ENCODE peak calls at places on chromosomes 6 and 20, in nine cellular contexts. One of them, this sample, is unnamed.

GRCh38 chr20:35271904-35272303 is 6.0 kb downstream of the MMP24OS start:
- DNase-seq in spleen: no peak
- DNase-seq in A549: no peak
- DNase-seq in prostate gland: no peak
- DNase-seq in uterus: no peak
- DNase-seq in sigmoid colon: no peak
- DNase-seq in right lobe of liver: no peak
- DNase-seq in ovary: no peak
- DNase-seq in lower leg skin: no peak
- DNase-seq in this sample: no peak

GRCh38 chr6:113428702-113429101 is 428.4 kb upstream of the MARCKS start:
- DNase-seq in spleen: no peak
- DNase-seq in A549: no peak
- DNase-seq in prostate gland: no peak
- DNase-seq in uterus: no peak
- DNase-seq in sigmoid colon: no peak
- DNase-seq in right lobe of liver: no peak
- DNase-seq in ovary: no peak
- DNase-seq in lower leg skin: no peak
- DNase-seq in this sample: no peak

GRCh38 chr6:106470316-106470715 is 109.8 kb downstream of the CRYBG1 start:
- DNase-seq in spleen: no peak
- DNase-seq in A549: no peak
- DNase-seq in prostate gland: no peak
- DNase-seq in uterus: no peak
- DNase-seq in sigmoid colon: no peak
- DNase-seq in right lobe of liver: no peak
- DNase-seq in ovary: no peak
- DNase-seq in lower leg skin: no peak
- DNase-seq in this sample: no peak

GRCh38 chr6:114042267-114043075 is 71.5 kb upstream of the HDAC2 start:
- DNase-seq in spleen: no peak
- DNase-seq in A549: no peak
- DNase-seq in prostate gland: no peak
- DNase-seq in uterus: no peak
- DNase-seq in sigmoid colon: no peak
- DNase-seq in right lobe of liver: no peak
- DNase-seq in ovary: no peak
- DNase-seq in lower leg skin: no peak
- DNase-seq in this sample: no peak

GRCh38 chr6:43052842-43053544 is 658 bp downstream of the CUL7 start:
- DNase-seq in spleen: no peak
- DNase-seq in A549: peak; percentile 17
- DNase-seq in prostate gland: no peak
- DNase-seq in uterus: peak; percentile 27
- DNase-seq in sigmoid colon: no peak
- DNase-seq in right lobe of liver: no peak
- DNase-seq in ovary: peak; percentile 64
- DNase-seq in lower leg skin: no peak
- DNase-seq in this sample: no peak

GRCh38 chr20:43776691-43777090 is 49.9 kb upstream of the GTSF1L start:
- DNase-seq in spleen: no peak
- DNase-seq in A549: no peak
- DNase-seq in prostate gland: no peak
- DNase-seq in uterus: no peak
- DNase-seq in sigmoid colon: no peak
- DNase-seq in right lobe of liver: no peak
- DNase-seq in ovary: no peak
- DNase-seq in lower leg skin: no peak
- DNase-seq in this sample: no peak

GRCh38 chr20:8414611-8415274 is 282.7 kb downstream of the PLCB1 start:
- DNase-seq in spleen: no peak
- DNase-seq in A549: no peak
- DNase-seq in prostate gland: no peak
- DNase-seq in uterus: no peak
- DNase-seq in sigmoid colon: no peak
- DNase-seq in right lobe of liver: no peak
- DNase-seq in ovary: no peak
- DNase-seq in lower leg skin: no peak
- DNase-seq in this sample: no peak

GRCh38 chr6:109389650-109390274 is 7.5 kb upstream of the CD164 start:
- DNase-seq in spleen: no peak
- DNase-seq in A549: no peak
- DNase-seq in prostate gland: no peak
- DNase-seq in uterus: no peak
- DNase-seq in sigmoid colon: no peak
- DNase-seq in right lobe of liver: no peak
- DNase-seq in ovary: no peak
- DNase-seq in lower leg skin: no peak
- DNase-seq in this sample: no peak

GRCh38 chr20:37702643-37703337 is 9.0 kb downstream of the CTNNBL1 start:
- DNase-seq in spleen: no peak
- DNase-seq in A549: no peak
- DNase-seq in prostate gland: no peak
- DNase-seq in uterus: no peak
- DNase-seq in sigmoid colon: no peak
- DNase-seq in right lobe of liver: no peak
- DNase-seq in ovary: no peak
- DNase-seq in lower leg skin: no peak
- DNase-seq in this sample: no peak

GRCh38 chr6:168049277-168049676 is 29.7 kb downstream of the FRMD1 start:
- DNase-seq in spleen: peak; percentile 67
- DNase-seq in A549: no peak
- DNase-seq in prostate gland: no peak
- DNase-seq in uterus: no peak
- DNase-seq in sigmoid colon: no peak
- DNase-seq in right lobe of liver: peak; percentile 36
- DNase-seq in ovary: peak; percentile 26
- DNase-seq in lower leg skin: no peak
- DNase-seq in this sample: no peak

GRCh38 chr6:169963581-169964297 is 212.3 kb downstream of the ERMARD start:
- DNase-seq in spleen: peak; percentile 66
- DNase-seq in A549: no peak
- DNase-seq in prostate gland: no peak
- DNase-seq in uterus: no peak
- DNase-seq in sigmoid colon: peak; percentile 51
- DNase-seq in right lobe of liver: no peak
- DNase-seq in ovary: no peak
- DNase-seq in lower leg skin: no peak
- DNase-seq in this sample: no peak

GRCh38 chr6:155344341-155345006 is 30.2 kb upstream of the TFB1M start:
- DNase-seq in spleen: no peak
- DNase-seq in A549: no peak
- DNase-seq in prostate gland: no peak
- DNase-seq in uterus: no peak
- DNase-seq in sigmoid colon: no peak
- DNase-seq in right lobe of liver: no peak
- DNase-seq in ovary: no peak
- DNase-seq in lower leg skin: no peak
- DNase-seq in this sample: no peak

GRCh38 chr6:109304284-109305015 is 77.8 kb downstream of the CD164 start:
- DNase-seq in spleen: no peak
- DNase-seq in A549: no peak
- DNase-seq in prostate gland: no peak
- DNase-seq in uterus: no peak
- DNase-seq in sigmoid colon: no peak
- DNase-seq in right lobe of liver: no peak
- DNase-seq in ovary: no peak
- DNase-seq in lower leg skin: no peak
- DNase-seq in this sample: no peak

GRCh38 chr20:46970937-46971630 is 76.4 kb downstream of the EYA2 start:
- DNase-seq in spleen: no peak
- DNase-seq in A549: peak; percentile 94
- DNase-seq in prostate gland: no peak
- DNase-seq in uterus: no peak
- DNase-seq in sigmoid colon: no peak
- DNase-seq in right lobe of liver: no peak
- DNase-seq in ovary: no peak
- DNase-seq in lower leg skin: no peak
- DNase-seq in this sample: no peak

GRCh38 chr20:43186312-43186711 is 3.4 kb downstream of the PTPRT start:
- DNase-seq in spleen: no peak
- DNase-seq in A549: no peak
- DNase-seq in prostate gland: no peak
- DNase-seq in uterus: no peak
- DNase-seq in sigmoid colon: no peak
- DNase-seq in right lobe of liver: no peak
- DNase-seq in ovary: no peak
- DNase-seq in lower leg skin: no peak
- DNase-seq in this sample: no peak

GRCh38 chr20:49657118-49657901 is 56.4 kb downstream of the B4GALT5 start:
- DNase-seq in spleen: no peak
- DNase-seq in A549: no peak
- DNase-seq in prostate gland: no peak
- DNase-seq in uterus: peak; percentile 44
- DNase-seq in sigmoid colon: no peak
- DNase-seq in right lobe of liver: no peak
- DNase-seq in ovary: no peak
- DNase-seq in lower leg skin: no peak
- DNase-seq in this sample: no peak

GRCh38 chr20:37323985-37324384 is 22.0 kb upstream of the SRC start:
- DNase-seq in spleen: no peak
- DNase-seq in A549: no peak
- DNase-seq in prostate gland: no peak
- DNase-seq in uterus: no peak
- DNase-seq in sigmoid colon: no peak
- DNase-seq in right lobe of liver: no peak
- DNase-seq in ovary: no peak
- DNase-seq in lower leg skin: no peak
- DNase-seq in this sample: no peak

DNA sequence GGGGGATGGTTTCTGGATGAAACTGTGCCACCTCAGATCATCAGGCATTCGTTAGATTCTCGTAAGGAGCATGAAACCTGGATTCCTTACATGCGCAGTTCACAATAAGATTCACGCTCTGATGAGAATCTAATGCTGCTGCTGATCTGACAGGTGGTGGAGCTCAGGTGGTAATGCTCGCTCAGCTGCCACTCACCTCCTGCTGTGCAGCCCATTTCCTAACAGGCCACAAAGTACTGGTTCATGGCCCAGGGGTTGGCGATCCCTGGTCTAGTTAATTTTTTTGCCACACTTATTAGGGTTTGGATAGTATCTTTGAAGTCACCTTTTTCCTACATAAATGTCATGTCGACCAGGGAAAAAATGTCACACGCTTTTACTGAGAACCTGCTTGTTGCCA is 96.8 kb upstream of the MLIP start:
- DNase-seq in spleen: no peak
- DNase-seq in A549: no peak
- DNase-seq in prostate gland: no peak
- DNase-seq in uterus: no peak
- DNase-seq in sigmoid colon: no peak
- DNase-seq in right lobe of liver: no peak
- DNase-seq in ovary: no peak
- DNase-seq in lower leg skin: no peak
- DNase-seq in this sample: no peak
- H3K4me3 ChIP-seq in spleen: no peak overlapping the region
- H3K4me3 ChIP-seq in A549: no peak overlapping the region
- H3K4me3 ChIP-seq in prostate gland: no peak overlapping the region
- H3K4me3 ChIP-seq in uterus: no peak overlapping the region
- H3K4me3 ChIP-seq in sigmoid colon: no peak overlapping the region
- H3K4me3 ChIP-seq in right lobe of liver: no peak overlapping the region
- H3K4me3 ChIP-seq in ovary: no peak overlapping the region
- H3K4me3 ChIP-seq in lower leg skin: no peak overlapping the region
- H3K4me3 ChIP-seq in this sample: no peak overlapping the region

DNA sequence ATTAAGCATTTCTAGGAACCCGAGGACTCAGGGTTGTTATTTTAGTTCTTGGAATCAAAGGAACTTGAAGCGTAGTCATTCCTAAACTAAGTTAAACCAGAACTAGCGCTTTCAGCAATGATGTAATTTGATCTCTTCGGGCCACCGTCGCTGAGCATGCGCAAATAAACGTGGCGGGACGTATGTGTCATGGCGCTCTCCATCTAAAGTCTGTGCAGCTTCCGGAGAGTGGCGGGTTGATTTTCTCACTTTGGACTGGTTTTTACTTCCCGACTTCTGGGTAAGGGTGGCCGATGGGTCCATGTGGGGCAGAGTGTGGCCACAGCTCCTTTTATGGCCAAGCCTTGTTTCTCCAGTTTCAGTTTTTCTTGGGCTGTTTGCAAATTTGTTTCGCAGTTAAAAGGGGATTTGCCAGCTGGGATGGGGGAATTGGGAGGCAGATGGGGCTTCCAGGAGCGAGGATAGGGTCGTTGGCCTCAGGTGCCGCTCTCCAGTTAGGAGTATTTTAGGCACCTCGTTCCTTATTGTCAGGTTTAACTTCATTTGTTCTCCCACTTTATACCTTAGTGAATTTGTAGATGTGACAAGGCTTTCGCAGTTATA is at the start of gene CDKAL1:
- DNase-seq in spleen: peak; percentile 92
- DNase-seq in A549: peak; percentile 89
- DNase-seq in prostate gland: peak; percentile 87
- DNase-seq in uterus: peak; percentile 92
- DNase-seq in sigmoid colon: peak; percentile 95
- DNase-seq in right lobe of liver: peak; percentile 89
- DNase-seq in ovary: peak; percentile 91
- DNase-seq in lower leg skin: peak; percentile 93
- DNase-seq in this sample: peak; percentile 80
- TF ChIP-seq POLR2A in spleen: no peak
- TF ChIP-seq POLR2A in A549: peak; percentile 58
- TF ChIP-seq POLR2A in prostate gland: no peak
- TF ChIP-seq POLR2A in uterus: no peak
- TF ChIP-seq POLR2A in sigmoid colon: no peak
- TF ChIP-seq POLR2A in right lobe of liver: peak; percentile 75
- TF ChIP-seq POLR2A in ovary: peak; percentile 48
- TF ChIP-seq POLR2A in lower leg skin: no peak
- TF ChIP-seq POLR2A in this sample: peak; percentile 42

DNA sequence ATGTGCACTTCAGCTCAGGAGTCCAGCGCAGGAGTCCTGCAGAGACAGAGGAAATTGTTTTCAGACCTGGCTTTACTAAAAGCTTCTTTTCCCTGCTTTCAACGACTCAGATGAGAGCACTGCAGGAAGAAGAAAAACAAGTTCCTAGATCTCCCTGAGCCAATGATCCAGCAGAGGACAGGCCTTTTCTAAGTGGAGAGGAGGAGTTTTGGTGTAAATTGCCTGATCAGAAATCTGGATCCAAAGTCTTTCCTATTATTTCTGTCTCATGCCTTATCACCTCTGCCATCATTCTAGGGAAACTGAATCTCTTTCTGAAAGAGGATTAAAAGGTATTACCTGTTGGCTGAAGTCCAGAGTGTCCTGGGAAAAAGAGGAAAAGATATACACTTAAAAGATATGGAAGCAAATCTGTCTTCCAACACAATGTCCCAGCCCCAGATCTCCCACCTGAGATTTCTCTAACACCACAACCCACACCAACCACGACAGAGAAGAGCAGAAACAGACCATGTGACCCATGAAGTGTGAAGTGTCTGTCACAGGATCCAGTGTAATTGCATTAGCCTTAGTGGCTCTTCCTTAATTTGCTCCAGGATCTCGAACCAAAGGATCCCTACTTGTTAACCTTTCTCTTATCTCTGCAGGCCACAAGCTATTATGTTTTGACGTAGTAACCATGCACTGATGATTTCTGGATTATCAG is 23.1 kb upstream of the HLA-DRB5 start:
- DNase-seq in spleen: no peak
- DNase-seq in A549: no peak
- DNase-seq in prostate gland: no peak
- DNase-seq in uterus: no peak
- DNase-seq in sigmoid colon: no peak
- DNase-seq in right lobe of liver: no peak
- DNase-seq in ovary: no peak
- DNase-seq in lower leg skin: no peak
- DNase-seq in this sample: no peak
- TF ChIP-seq CTCF in spleen: no peak
- TF ChIP-seq CTCF in A549: no peak
- TF ChIP-seq CTCF in prostate gland: no peak
- TF ChIP-seq CTCF in uterus: no peak
- TF ChIP-seq CTCF in sigmoid colon: no peak
- TF ChIP-seq CTCF in right lobe of liver: no peak
- TF ChIP-seq CTCF in ovary: no peak
- TF ChIP-seq CTCF in lower leg skin: no peak
- TF ChIP-seq CTCF in this sample: no peak

GRCh38 chr20:62388839-62389600 is 2.1 kb downstream of the RPS21 start:
- DNase-seq in spleen: no peak
- DNase-seq in A549: no peak
- DNase-seq in prostate gland: no peak
- DNase-seq in uterus: no peak
- DNase-seq in sigmoid colon: no peak
- DNase-seq in right lobe of liver: no peak
- DNase-seq in ovary: no peak
- DNase-seq in lower leg skin: no peak
- DNase-seq in this sample: no peak
- H3K4me3 ChIP-seq in spleen: no peak overlapping the region
- H3K4me3 ChIP-seq in A549: no peak overlapping the region
- H3K4me3 ChIP-seq in prostate gland: no peak overlapping the region
- H3K4me3 ChIP-seq in uterus: no peak overlapping the region
- H3K4me3 ChIP-seq in sigmoid colon: no peak overlapping the region
- H3K4me3 ChIP-seq in right lobe of liver: no peak overlapping the region
- H3K4me3 ChIP-seq in ovary: no peak overlapping the region
- H3K4me3 ChIP-seq in lower leg skin: no peak overlapping the region
- H3K4me3 ChIP-seq in this sample: no peak overlapping the region

This sample was measured in breast epithelium.